ENCODE peak calls at places on chromosomes 5 and 9, in eight cellular contexts. G is GM12864, C is posterior cingulate gyrus, V is HepG2, Q is left colon, O is HFFc6, T is epithelial cell of esophagus, K is H7. F is an unnamed sample.

GRCh38 chr9:79695531-79696218 is 123.9 kb downstream of the TLE4 start:
- DNase-seq in O (no peak), V (no peak), G (no peak), Q (no peak), C (no peak), K (no peak), T (no peak), F (no peak)

GRCh38 chr9:21070171-21070571 is 7.6 kb downstream of the IFNB1 start:
- DNase-seq in C (peak), O (peak), K (no peak), G (no peak), V (no peak), T (peak), Q (peak), F (no peak)

GRCh38 chr5:171498166-171498565 is 78.7 kb downstream of the FGF18 start:
- DNase-seq in O (no peak), K (no peak), V (no peak), T (no peak), Q (no peak), G (no peak), C (no peak), F (no peak)

GRCh38 chr9:135719472-135719871 is 17.5 kb downstream of the KCNT1 start:
- DNase-seq in O (no peak), K (no peak), Q (no peak), C (no peak), T (no peak), V (no peak), G (no peak), F (no peak)

GRCh38 chr9:34996905-34997279 is 7.3 kb downstream of the DNAJB5 start:
- DNase-seq in V (no peak), O (no peak), K (peak), T (no peak), G (no peak), C (no peak), Q (no peak), F (no peak)

GRCh38 chr9:113903514-113904077 is 27.5 kb downstream of the ZNF618 start:
- DNase-seq in G (no peak), O (no peak), C (no peak), V (no peak), Q (no peak), K (no peak), T (no peak), F (no peak)

GRCh38 chr5:167754501-167754941 is 536.9 kb upstream of the WWC1 start:
- DNase-seq in V (no peak), T (peak), G (no peak), O (peak), Q (no peak), C (no peak), K (no peak), F (no peak)

GRCh38 chr9:34452568-34452967 is 5.8 kb downstream of the FAM219A start:
- DNase-seq in K (no peak), G (no peak), O (no peak), T (no peak), V (no peak), Q (no peak), C (no peak), F (no peak)

GRCh38 chr5:74164725-74165226 is 475.8 kb downstream of the ENC1 start:
- DNase-seq in T (no peak), G (no peak), Q (no peak), K (no peak), C (no peak), V (no peak), O (no peak), F (no peak)

GRCh38 chr5:91011029-91011428 is 372.1 kb downstream of the ARRDC3 start:
- DNase-seq in K (no peak), T (no peak), C (no peak), G (no peak), V (no peak), O (no peak), Q (no peak), F (no peak)

GRCh38 chr5:33321026-33321425 is 119.7 kb upstream of the TARS1 start:
- DNase-seq in K (no peak), T (peak), G (no peak), Q (no peak), V (no peak), C (no peak), O (peak), F (no peak)

GRCh38 chr5:146877178-146877681 is 1.3 kb downstream of the PPP2R2B start:
- DNase-seq in Q (no peak), V (no peak), C (peak), O (no peak), T (no peak), K (peak), G (no peak), F (no peak)

GRCh38 chr9:120916573-120916972 is 10.0 kb downstream of the TRAF1 start:
- DNase-seq in T (peak), O (peak), C (peak), K (peak), Q (no peak), V (no peak), G (no peak), F (no peak)

GRCh38 chr9:134719331-134719730 is 77.7 kb downstream of the COL5A1 start:
- DNase-seq in T (no peak), K (no peak), Q (no peak), V (no peak), G (no peak), O (no peak), C (no peak), F (no peak)

GRCh38 chr9:24434183-24434582 is 111.5 kb downstream of the IZUMO3 start:
- DNase-seq in Q (no peak), G (no peak), T (peak), K (no peak), O (no peak), C (no peak), V (no peak), F (no peak)

GRCh38 chr5:40432836-40433235 is 246.9 kb upstream of the PTGER4 start:
- DNase-seq in K (peak), T (no peak), O (no peak), V (no peak), Q (no peak), C (no peak), G (no peak), F (no peak)

GRCh38 chr9:115997923-115998322 is 155.7 kb upstream of the PAPPA start:
- DNase-seq in K (no peak), C (no peak), G (no peak), T (no peak), V (no peak), Q (no peak), O (peak), F (no peak)

GRCh38 chr5:128498844-128499455 is 39.1 kb downstream of the FBN2 start:
- DNase-seq in V (no peak), Q (no peak), O (peak), K (no peak), G (no peak), T (peak), C (no peak), F (no peak)

GRCh38 chr9:135772056-135773042 is 70.4 kb downstream of the KCNT1 start:
- DNase-seq in C (no peak), O (no peak), V (no peak), Q (no peak), T (no peak), G (no peak), K (peak), F (no peak)

GRCh38 chr9:121359358-121360294 is 10.4 kb downstream of the STOM start:
- DNase-seq in K (no peak), G (no peak), C (no peak), V (no peak), T (no peak), O (peak), Q (no peak), F (no peak)

GRCh38 chr5:93191016-93191415 is 390.0 kb downstream of the NR2F1-AS1 start:
- DNase-seq in C (no peak), Q (no peak), O (no peak), K (no peak), T (no peak), G (no peak), V (no peak), F (no peak)

GRCh38 chr5:154197801-154198461 is 7.4 kb downstream of the GALNT10 start:
- DNase-seq in C (no peak), G (no peak), Q (no peak), O (peak), K (no peak), T (peak), V (peak), F (peak)

GRCh38 chr9:122941560-122942234 is 877 bp downstream of the RABGAP1 start:
- DNase-seq in K (peak), C (no peak), V (peak), Q (no peak), T (peak), O (peak), G (no peak), F (no peak)